ENCODE peak calls at places on chromosomes 3 and 15, in four cellular contexts. K, O, X and H are unnamed samples.

GRCh38 chr3:53703630-53704362 is 142.4 kb downstream of the CHDH start:
- DNase-seq in K (no peak), O (no peak), X (no peak), H (no peak)

GRCh38 chr15:96123028-96123400 is 207.5 kb upstream of the NR2F2 start:
- DNase-seq in K (peak; percentile 68), O (no peak), X (no peak), H (no peak)

GRCh38 chr15:78222745-78223395 is 11.5 kb downstream of the ACSBG1 start:
- DNase-seq in K (no peak), O (no peak), X (no peak), H (no peak)

GRCh38 chr3:39146083-39146501 is 7.3 kb downstream of the CSRNP1 start:
- DNase-seq in K (no peak), O (no peak), X (no peak), H (no peak)

GRCh38 chr3:134017490-134017889 is 12.2 kb downstream of the SLCO2A1 start:
- DNase-seq in K (no peak), O (no peak), X (no peak), H (no peak)

GRCh38 chr15:53586815-53587214 is 172.6 kb downstream of the WDR72 start:
- DNase-seq in K (peak; percentile 37), O (no peak), X (peak; percentile 26), H (peak; percentile 68)

GRCh38 chr15:95286316-95286880 is 1044.1 kb upstream of the NR2F2 start:
- DNase-seq in K (no peak), O (no peak), X (no peak), H (no peak)

GRCh38 chr3:105315157-105315556 is 51.6 kb upstream of the ALCAM start:
- DNase-seq in K (no peak), O (no peak), X (no peak), H (no peak)

GRCh38 chr3:113079532-113079931 is 88.7 kb downstream of the GTPBP8 start:
- DNase-seq in K (no peak), O (no peak), X (no peak), H (no peak)

GRCh38 chr15:40323953-40324937 is 753 bp downstream of the INAFM2 start:
- DNase-seq in K (no peak), O (no peak), X (peak; percentile 76), H (no peak)

GRCh38 chr15:80217327-80217900 is 34.6 kb downstream of the CTXND1 start:
- DNase-seq in K (no peak), O (no peak), X (no peak), H (no peak)

GRCh38 chr3:14769531-14770325 is 49.0 kb upstream of the FGD5 start:
- DNase-seq in K (no peak), O (no peak), X (no peak), H (peak; percentile 35)

GRCh38 chr3:114218006-114218405 is 19.4 kb downstream of the ZNF80 start:
- DNase-seq in K (no peak), O (no peak), X (no peak), H (no peak)

GRCh38 chr15:39583586-39584265 is 2.8 kb downstream of the THBS1 start:
- DNase-seq in K (peak; percentile 25), O (peak; percentile 17), X (peak; percentile 44), H (no peak)

GRCh38 chr3:186025161-186025560 is 83.7 kb downstream of the ETV5 start:
- DNase-seq in K (no peak), O (no peak), X (no peak), H (no peak)

GRCh38 chr3:12898980-12899755 is 57.8 kb upstream of the RPL32 start:
- DNase-seq in K (no peak), O (no peak), X (no peak), H (no peak)

GRCh38 chr3:52455283-52456168 is at the start of gene NISCH:
- DNase-seq in K (peak; percentile 58), O (peak; percentile 60), X (peak; percentile 93), H (peak; percentile 96)
- TF ChIP-seq PHF8 in K (peak; percentile 89), O (peak; percentile 72), X (peak; percentile 84), H (peak; percentile 88)

DNA sequence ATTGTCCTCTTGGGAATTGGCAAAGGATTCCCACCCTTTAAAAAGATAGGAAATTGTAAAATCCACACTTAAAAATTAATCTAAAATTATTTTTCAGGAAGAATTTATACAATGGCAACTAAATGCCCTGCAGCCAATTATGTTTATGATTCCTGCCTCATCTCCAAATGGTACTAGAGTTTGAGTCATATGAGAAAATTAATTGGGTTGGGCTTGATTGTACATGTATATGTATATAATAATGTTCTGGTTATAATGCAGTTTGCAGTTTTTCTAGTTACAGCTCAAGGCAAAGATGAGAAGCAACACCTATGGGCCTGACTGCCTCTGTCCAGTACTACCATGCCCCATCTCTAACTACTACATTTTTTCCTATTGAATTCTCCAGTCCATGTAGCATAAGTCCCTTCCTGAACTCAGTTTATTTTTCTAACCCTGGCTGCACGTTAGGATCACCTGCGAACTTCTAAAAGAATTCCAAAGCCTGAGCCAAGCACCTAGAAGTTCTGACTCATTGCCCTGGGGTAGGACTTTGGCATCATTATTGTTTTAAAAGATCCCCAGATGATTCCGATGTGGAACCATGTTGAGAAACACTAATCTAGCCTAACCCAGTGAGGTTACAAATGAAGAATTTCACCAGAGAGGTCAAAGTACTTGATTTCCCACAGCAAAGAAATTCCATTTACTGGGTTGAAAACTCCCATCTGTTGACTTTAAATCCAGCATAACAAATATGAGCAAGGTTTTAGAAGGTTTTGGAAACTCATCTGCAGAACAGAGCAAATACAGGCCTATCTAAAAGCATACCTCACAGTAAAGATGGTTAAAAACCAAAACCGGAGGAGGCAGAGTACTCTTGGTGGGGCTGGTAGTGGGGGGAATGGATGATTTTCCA is 19.4 kb downstream of the TGFBR2 start:
- DNase-seq in K (peak; percentile 98), O (no peak), X (no peak), H (no peak)
- TF ChIP-seq PHF8 in K (no peak), O (no peak), X (no peak), H (no peak)

GRCh38 chr15:36958611-36959010 is 141.7 kb downstream of the MEIS2 start:
- DNase-seq in K (no peak), O (no peak), X (no peak), H (no peak)
- TF ChIP-seq PHF8 in K (no peak), O (no peak), X (no peak), H (no peak)

DNA sequence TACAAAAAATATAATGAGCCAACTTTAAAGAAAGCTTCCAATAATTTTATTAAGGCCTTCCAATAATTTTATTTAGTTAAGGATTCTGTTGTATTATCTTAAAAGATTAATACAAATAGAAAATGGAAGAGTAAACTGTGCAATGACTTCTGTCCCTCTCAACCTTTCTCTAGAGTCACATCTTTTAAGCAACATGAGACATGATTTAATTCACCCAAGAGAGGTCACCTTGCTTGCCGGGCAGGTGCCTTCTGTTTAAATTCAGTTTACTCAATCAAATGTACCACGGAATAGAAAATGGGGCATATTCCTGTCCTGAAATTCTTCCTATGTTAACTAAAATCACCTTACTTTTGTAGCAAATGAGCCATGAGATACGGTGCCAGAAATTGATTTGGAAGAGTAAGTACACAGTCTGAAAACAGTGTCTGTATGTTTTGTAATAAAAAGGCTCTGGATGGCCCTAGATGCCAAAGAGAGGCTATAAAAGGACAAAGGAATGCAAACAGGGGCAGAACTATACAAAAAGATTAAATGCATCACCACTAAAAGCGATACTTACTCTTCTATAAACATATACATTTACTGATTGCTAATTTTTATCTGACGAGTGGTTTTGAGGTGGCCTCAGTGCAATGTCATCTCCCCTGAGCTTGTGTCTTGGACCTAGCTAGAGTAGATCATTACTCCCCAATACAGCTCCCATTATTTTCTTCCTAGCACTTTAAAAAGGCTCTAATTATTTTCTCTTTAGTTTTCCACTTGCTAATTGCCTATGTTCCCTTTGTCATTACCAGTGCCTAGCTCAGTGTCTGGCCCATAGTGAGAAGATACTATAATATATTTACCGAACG is 134.0 kb downstream of the FHIT start:
- DNase-seq in K (no peak), O (no peak), X (no peak), H (no peak)
- TF ChIP-seq PHF8 in K (no peak), O (no peak), X (no peak), H (no peak)

DNA sequence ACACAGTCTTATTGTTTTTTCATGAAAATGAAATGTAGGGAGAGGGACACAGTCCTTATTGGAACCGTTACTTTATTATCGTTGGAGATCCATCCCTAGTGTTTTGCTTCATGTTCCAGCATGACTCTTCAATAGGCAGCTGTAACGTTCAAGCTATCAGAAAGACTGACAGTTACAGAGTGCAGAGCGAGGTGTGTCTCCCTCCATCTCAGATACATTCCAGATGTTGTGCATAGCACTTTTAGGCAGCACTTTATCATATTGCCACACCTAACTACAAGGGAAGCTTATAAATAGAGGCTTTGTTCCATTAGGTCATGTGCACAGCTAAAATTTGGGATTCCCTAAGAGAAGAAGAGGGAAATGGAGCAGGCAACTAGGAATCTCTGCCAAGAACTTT is 1009.6 kb downstream of the ROBO2 start:
- DNase-seq in K (no peak), O (no peak), X (no peak), H (no peak)
- TF ChIP-seq PHF8 in K (no peak), O (no peak), X (no peak), H (no peak)

GRCh38 chr15:25441111-25441510 is 2.3 kb upstream of the UBE3A start:
- DNase-seq in K (no peak), O (no peak), X (no peak), H (no peak)
- TF ChIP-seq PHF8 in K (no peak), O (no peak), X (no peak), H (no peak)

GRCh38 chr3:188507244-188507720 is 353.3 kb downstream of the LPP start:
- DNase-seq in K (peak; percentile 8), O (no peak), X (no peak), H (no peak)
- TF ChIP-seq PHF8 in K (no peak), O (no peak), X (no peak), H (no peak)

GRCh38 chr3:47266709-47267489 is 15.7 kb downstream of the KIF9 start:
- DNase-seq in K (peak; percentile 80), O (no peak), X (peak; percentile 78), H (no peak)
- TF ChIP-seq PHF8 in K (no peak), O (no peak), X (no peak), H (no peak)

GRCh38 chr15:49047456-49047855 is 1.2 kb upstream of the SECISBP2L start:
- DNase-seq in K (no peak), O (no peak), X (no peak), H (no peak)
- TF ChIP-seq PHF8 in K (no peak), O (no peak), X (no peak), H (no peak)